ENCODE peak calls at places on chromosome X, in seven cellular contexts. Z is kidney tubule cell, R is GDM1, M is GM10248, E is NCI-H1105 treated with DMSO at 0.1 percent for 48 hours, Q is BJ, S is GM03348. K is an unnamed sample.

GRCh38 chrX:106263817-106264216 is 95.7 kb downstream of the PWWP3B start:
- DNase-seq in E (no peak), S (no peak), M (no peak), Z (peak), R (no peak), Q (no peak), K (no peak)

GRCh38 chrX:8607326-8607725 is 124.6 kb downstream of the ANOS1 start:
- DNase-seq in R (no peak), Z (peak), E (no peak), Q (no peak), M (no peak), S (no peak), K (no peak)

GRCh38 chrX:75155454-75155829 is 641 bp downstream of the ABCB7 start:
- DNase-seq in R (no peak), S (peak), Z (no peak), E (no peak), M (peak), Q (no peak), K (peak)

GRCh38 chrX:39969099-39969825 is 128.5 kb downstream of the BCOR start:
- DNase-seq in Z (no peak), R (no peak), E (peak), M (no peak), S (no peak), Q (no peak), K (no peak)

GRCh38 chrX:20527458-20528099 is 260.9 kb upstream of the RPS6KA3 start:
- DNase-seq in S (peak), M (peak), R (no peak), Z (peak), E (peak), Q (no peak), K (no peak)

GRCh38 chrX:132488819-132489255 is at the start of gene MBNL3:
- DNase-seq in R (peak), M (peak), E (peak), S (peak), Q (no peak), Z (peak), K (peak)

GRCh38 chrX:96575011-96575410 is 109.6 kb upstream of the DIAPH2 start:
- DNase-seq in S (no peak), R (no peak), Z (no peak), M (no peak), E (no peak), Q (no peak), K (no peak)

GRCh38 chrX:79081895-79082512 is 62.5 kb upstream of the GPR174 start:
- DNase-seq in S (peak), Z (peak), R (no peak), M (peak), E (peak), Q (no peak), K (peak)

GRCh38 chrX:150940844-150941495 is 42.2 kb upstream of the HMGB3 start:
- DNase-seq in S (no peak), E (peak), Q (no peak), Z (no peak), R (no peak), M (no peak), K (no peak)

GRCh38 chrX:31609130-31609529 is 537.3 kb upstream of the FTHL17 start:
- DNase-seq in R (no peak), Z (peak), E (no peak), M (no peak), Q (peak), S (peak), K (no peak)

GRCh38 chrX:104681214-104681613 is 115.2 kb downstream of the IL1RAPL2 start:
- DNase-seq in R (no peak), Z (no peak), S (no peak), Q (no peak), E (no peak), M (no peak), K (no peak)

GRCh38 chrX:46620505-46620904 is 46.9 kb downstream of the CHST7 start:
- DNase-seq in R (no peak), S (no peak), M (no peak), E (no peak), Q (no peak), Z (no peak), K (no peak)

GRCh38 chrX:41265615-41266014 is 68.3 kb upstream of the DDX3X start:
- DNase-seq in R (no peak), E (no peak), Z (peak), Q (no peak), M (no peak), S (peak), K (no peak)

GRCh38 chrX:40202456-40202855 is 104.7 kb upstream of the BCOR start:
- DNase-seq in Z (no peak), R (peak), E (no peak), M (no peak), S (no peak), Q (no peak), K (peak)

GRCh38 chrX:74890676-74891430 is 34.4 kb downstream of the NEXMIF start:
- DNase-seq in M (peak), R (no peak), E (no peak), S (no peak), Q (no peak), Z (peak), K (no peak)

GRCh38 chrX:667360-667759 is 36.8 kb downstream of the SHOX start:
- DNase-seq in M (no peak), Z (no peak), R (no peak), Q (no peak), S (no peak), E (no peak), K (no peak)

GRCh38 chrX:20455001-20455400 is 188.3 kb upstream of the RPS6KA3 start:
- DNase-seq in E (no peak), Z (peak), S (no peak), M (no peak), Q (no peak), R (no peak), K (no peak)

GRCh38 chrX:17737707-17738001 is 361 bp downstream of the SCML1 start:
- DNase-seq in Z (no peak), Q (no peak), E (no peak), M (peak), R (no peak), S (no peak), K (no peak)

GRCh38 chrX:124401696-124402095 is 55.3 kb downstream of the SH2D1A start:
- DNase-seq in E (peak), Q (no peak), R (no peak), Z (peak), S (no peak), M (no peak), K (no peak)

GRCh38 chrX:48573690-48574269 is 504 bp upstream of the RBM3 start:
- DNase-seq in Q (no peak), S (no peak), M (no peak), E (peak), Z (peak), R (no peak), K (no peak)

GRCh38 chrX:119755981-119756533 is 2.3 kb upstream of the SOWAHD start:
- DNase-seq in R (peak), Z (no peak), E (no peak), Q (no peak), S (no peak), M (peak), K (peak)

GRCh38 chrX:38212246-38212645 is 8.4 kb downstream of the SRPX start:
- DNase-seq in E (no peak), Z (no peak), R (no peak), Q (no peak), M (no peak), S (no peak), K (peak)

GRCh38 chrX:153530411-153531145 is 13.1 kb downstream of the ATP2B3 start:
- DNase-seq in R (no peak), S (no peak), M (no peak), Z (no peak), Q (no peak), E (peak), K (no peak)

GRCh38 chrX:9885150-9885549 is 82.0 kb upstream of the CLDN34 start:
- DNase-seq in M (peak), Z (peak), S (peak), R (peak), Q (no peak), E (peak), K (no peak)

GRCh38 chrX:79366888-79367749 is at the start of gene ITM2A:
- DNase-seq in M (peak), S (peak), Z (peak), E (no peak), R (peak), Q (no peak), K (no peak)

GRCh38 chrX:17500145-17500579 is 125.2 kb downstream of the NHS start:
- DNase-seq in Q (no peak), R (no peak), S (peak), M (no peak), E (no peak), Z (peak), K (no peak)

GRCh38 chrX:49079489-49080428 is at the start of gene WDR45:
- DNase-seq in Q (no peak), S (peak), R (peak), E (peak), M (peak), Z (peak), K (peak)

GRCh38 chrX:120380699-120381098 is 18.8 kb downstream of the ATP1B4 start:
- DNase-seq in M (peak), S (no peak), E (peak), Q (no peak), Z (peak), R (no peak), K (no peak)

GRCh38 chrX:48956728-48957414 is 536 bp downstream of the OTUD5 start:
- DNase-seq in R (no peak), S (peak), M (no peak), Z (peak), E (no peak), Q (no peak), K (no peak)

GRCh38 chrX:105297041-105297440 is 76.5 kb upstream of the TEX13A start:
- DNase-seq in M (no peak), Q (no peak), R (no peak), E (no peak), S (no peak), Z (no peak), K (no peak)

GRCh38 chrX:42248226-42248625 is 324.9 kb upstream of the CASK start:
- DNase-seq in M (no peak), E (no peak), Z (no peak), S (no peak), Q (no peak), R (no peak), K (no peak)

GRCh38 chrX:110282922-110283321 is 35.0 kb downstream of the AMMECR1 start:
- DNase-seq in R (no peak), Z (no peak), E (no peak), Q (no peak), S (no peak), M (no peak), K (no peak)

GRCh38 chrX:131752493-131753198 is 208.8 kb downstream of the OR13H1 start:
- DNase-seq in Z (peak), E (no peak), M (no peak), Q (no peak), R (peak), S (no peak), K (peak)

GRCh38 chrX:40960041-40960440 is 125.2 kb upstream of the USP9X start:
- DNase-seq in Q (no peak), E (no peak), S (no peak), R (no peak), M (no peak), Z (no peak), K (no peak)

GRCh38 chrX:34874763-34875162 is 67.8 kb upstream of the FAM47B start:
- DNase-seq in Z (no peak), M (no peak), Q (no peak), R (no peak), S (no peak), E (no peak), K (no peak)

GRCh38 chrX:38672646-38673045 is 111.3 kb downstream of the TSPAN7 start:
- DNase-seq in M (no peak), Q (no peak), Z (no peak), R (no peak), E (no peak), S (no peak), K (no peak)

GRCh38 chrX:74534569-74535038 is 79.8 kb downstream of the RLIM start:
- DNase-seq in Z (peak), Q (peak), S (peak), E (no peak), M (peak), R (no peak), K (no peak)

K was measured in HL-60.